ENCODE peak calls at places on chromosome 11, in six cellular contexts. Z is neuronal stem cell; M is SK-N-SH; F is fibroblast of lung; C is HCT116; E is CD8-positive, alpha-beta memory T cell. S is an unnamed sample.

GRCh38 chr11:12271241-12271640 is 106.1 kb upstream of the PARVA start:
- DNase-seq in E (no peak), C (no peak), F (no peak), M (no peak), Z (no peak), S (no peak)

GRCh38 chr11:130110325-130111108 is 40.8 kb downstream of the APLP2 start:
- DNase-seq in M (no peak), E (no peak), C (no peak), Z (no peak), F (no peak), S (no peak)

GRCh38 chr11:74288161-74288560 is 23.3 kb downstream of the P4HA3 start:
- DNase-seq in M (no peak), C (no peak), F (peak; percentile 98), Z (no peak), E (no peak), S (no peak)

GRCh38 chr11:128667873-128668272 is 26.0 kb upstream of the FLI1 start:
- DNase-seq in M (no peak), C (no peak), E (no peak), F (no peak), Z (no peak), S (no peak)

GRCh38 chr11:28110839-28111235 is 2.6 kb downstream of the METTL15 start:
- DNase-seq in Z (no peak), E (no peak), M (no peak), F (peak; percentile 29), C (no peak), S (no peak)

GRCh38 chr11:64348611-64349387 is 8.8 kb downstream of the CCDC88B start:
- DNase-seq in Z (no peak), C (no peak), E (no peak), M (peak; percentile 60), F (no peak), S (peak; percentile 79)

GRCh38 chr11:55942785-55943392 is 6.7 kb upstream of the OR5I1 start:
- DNase-seq in E (no peak), M (peak; percentile 7), F (peak; percentile 4), C (peak; percentile 18), Z (peak; percentile 45), S (peak; percentile 4)

GRCh38 chr11:75191330-75191717 is 40.4 kb downstream of the SLCO2B1 start:
- DNase-seq in C (no peak), M (peak; percentile 64), Z (peak; percentile 42), E (no peak), F (no peak), S (peak; percentile 64)

GRCh38 chr11:12163181-12163841 is 52.9 kb downstream of the MICAL2 start:
- DNase-seq in Z (no peak), F (peak; percentile 63), E (no peak), C (no peak), M (no peak), S (no peak)

GRCh38 chr11:115990004-115990447 is 485.8 kb upstream of the CADM1 start:
- DNase-seq in M (peak; percentile 59), F (no peak), E (no peak), C (no peak), Z (no peak), S (peak; percentile 86)

GRCh38 chr11:61163714-61164609 is 2.7 kb upstream of the VPS37C start:
- DNase-seq in F (no peak), M (no peak), E (no peak), C (no peak), Z (no peak), S (peak; percentile 9)

GRCh38 chr11:125441648-125442410 is 54.2 kb downstream of the FEZ1 start:
- DNase-seq in E (no peak), M (no peak), F (no peak), Z (no peak), C (no peak), S (peak; percentile 70)

GRCh38 chr11:8503872-8504491 is 90.0 kb downstream of the STK33 start:
- DNase-seq in C (no peak), Z (no peak), E (no peak), M (no peak), F (no peak), S (no peak)

DNA sequence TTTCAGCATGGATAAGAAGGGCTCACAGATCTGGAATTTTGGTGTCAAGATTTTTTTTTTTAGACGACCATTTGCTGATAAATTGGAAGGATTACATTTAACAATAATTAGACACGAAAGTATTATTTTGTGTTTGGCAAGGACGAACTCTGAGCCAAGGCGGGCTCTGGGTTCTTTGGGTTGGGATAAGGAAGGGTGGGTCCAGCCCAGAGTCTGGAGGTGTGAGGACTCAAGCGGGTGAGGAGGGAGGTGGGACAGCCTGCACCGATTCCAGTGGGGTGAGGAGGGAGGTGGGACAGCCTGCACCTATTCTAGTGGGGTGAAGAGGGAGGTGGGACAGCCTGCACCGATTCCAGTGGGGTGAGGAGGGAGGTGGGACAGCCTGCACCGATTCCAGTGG is 4.1 kb downstream of the B3GAT1 start:
- DNase-seq in M (no peak), E (no peak), C (no peak), F (no peak), Z (no peak), S (peak; percentile 26)
- H3K27me3 ChIP-seq in M (no peaks in the 10 kb centered on the region), E (peaks cover 20% of the 10 kb centered on the region), C (peaks cover 11% of the 10 kb centered on the region), F (no peaks in the 10 kb centered on the region), Z (no peaks in the 10 kb centered on the region), S (peaks cover 12% of the 10 kb centered on the region)

DNA sequence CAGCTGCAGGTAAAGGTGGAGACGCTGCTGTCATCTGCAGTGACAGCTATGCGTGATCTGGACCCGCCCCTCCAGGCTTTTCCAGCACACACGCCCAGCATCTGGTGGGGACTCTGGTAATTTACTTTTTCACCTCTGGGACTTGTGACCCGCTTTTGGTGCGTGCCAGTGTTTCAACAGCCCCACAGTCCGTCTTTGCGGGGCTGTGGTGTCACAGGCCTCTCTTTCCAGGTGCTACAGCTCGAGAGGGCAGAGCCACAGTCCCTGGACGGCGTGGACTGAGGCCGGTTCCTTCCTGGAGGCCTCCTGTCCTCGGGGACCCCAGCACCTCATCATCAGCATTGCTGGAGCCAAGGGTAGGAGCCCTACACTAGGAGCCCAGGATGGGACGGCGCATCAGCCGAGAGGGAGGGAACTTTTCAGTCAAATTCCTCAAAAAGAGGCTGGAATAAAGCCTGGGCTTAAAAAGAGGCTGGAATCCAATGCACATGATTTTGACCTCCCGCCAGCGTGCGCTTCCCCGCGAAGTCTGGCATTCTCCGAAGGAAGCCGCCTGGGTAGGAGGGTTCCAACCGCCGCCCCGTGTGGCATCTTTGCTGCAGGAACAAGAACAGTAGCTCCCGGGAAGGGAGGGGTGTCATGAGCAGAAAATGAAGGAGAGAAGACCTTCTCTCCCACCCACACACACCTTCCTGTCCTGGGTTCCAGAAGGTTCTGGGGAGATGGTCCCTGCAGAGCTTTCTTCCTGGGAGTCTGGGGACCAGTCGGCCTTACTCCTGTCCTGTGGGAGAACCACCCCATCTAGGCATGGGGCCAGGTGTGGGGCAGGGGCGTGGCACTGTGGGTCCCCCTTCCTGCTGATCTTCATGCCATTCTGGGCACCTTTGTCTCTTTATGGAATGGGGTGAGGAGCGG is 25.7 kb upstream of the KRTAP5-7 start:
- DNase-seq in F (no peak), E (no peak), M (no peak), C (no peak), Z (no peak), S (no peak)
- H3K4me3 ChIP-seq in F (no peak overlapping the region), E (no peak overlapping the region), M (no peak overlapping the region), C (no peak overlapping the region), Z (no peak overlapping the region), S (no peak overlapping the region)

DNA sequence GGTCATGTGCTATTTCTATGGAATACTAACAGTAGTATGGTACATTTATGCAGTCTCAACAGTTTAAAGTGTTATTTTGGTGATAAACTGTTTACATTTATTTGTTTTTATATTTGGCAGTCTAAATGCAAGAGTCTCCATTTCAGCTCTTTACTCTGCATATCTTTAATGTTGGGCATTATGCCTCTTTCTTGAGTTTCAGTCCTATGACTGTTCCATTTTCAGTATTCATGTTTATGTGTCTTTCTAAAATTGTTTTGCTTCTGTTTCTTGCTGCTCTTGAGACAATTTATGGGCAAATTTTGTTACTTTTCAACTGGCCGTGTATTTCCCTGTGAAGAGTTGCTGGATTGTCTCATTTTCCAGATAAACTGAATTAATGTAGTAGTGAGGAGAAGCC is 6.6 kb upstream of the RAB30 start:
- DNase-seq in F (no peak), Z (no peak), M (no peak), E (no peak), C (no peak), S (no peak)
- H3K36me3 ChIP-seq in F (peaks cover 3% of the 10 kb centered on the region), Z (peaks cover 7% of the 10 kb centered on the region), M (peaks cover 12% of the 10 kb centered on the region), E (no peaks in the 10 kb centered on the region), C (peaks cover 3% of the 10 kb centered on the region), S (peaks cover 2% of the 10 kb centered on the region)

GRCh38 chr11:81975261-81975900 is 758.3 kb downstream of the FAM181B start:
- DNase-seq in F (no peak), C (no peak), Z (no peak), E (no peak), M (no peak), S (no peak)
- H3K27me3 ChIP-seq in F (no peaks in the 10 kb centered on the region), C (no peaks in the 10 kb centered on the region), Z (no peaks in the 10 kb centered on the region), E (no peaks in the 10 kb centered on the region), M (no peaks in the 10 kb centered on the region), S (no peaks in the 10 kb centered on the region)

GRCh38 chr11:119420631-119421030 is 2.3 kb downstream of the THY1 start:
- DNase-seq in Z (no peak), C (no peak), E (no peak), F (no peak), M (no peak), S (no peak)
- H3K4me3 ChIP-seq in Z (no peak overlapping the region), C (no peak overlapping the region), E (no peak overlapping the region), F (no peak overlapping the region), M (peak overlapping the region; percentile 87), S (peak overlapping the region; percentile 9)

GRCh38 chr11:14471127-14471526 is 28.5 kb downstream of the COPB1 start:
- DNase-seq in F (no peak), M (no peak), C (no peak), Z (no peak), E (no peak), S (no peak)
- H3K36me3 ChIP-seq in F (peaks cover 14% of the 10 kb centered on the region), M (peaks cover 90% of the 10 kb centered on the region), C (peaks cover 59% of the 10 kb centered on the region), Z (peaks cover 23% of the 10 kb centered on the region), E (peaks cover 74% of the 10 kb centered on the region), S (peaks cover 40% of the 10 kb centered on the region)

GRCh38 chr11:57480409-57481137 is 20.2 kb downstream of the RTN4RL2 start:
- DNase-seq in M (peak; percentile 82), C (no peak), E (peak; percentile 46), Z (no peak), F (peak; percentile 53), S (peak; percentile 90)
- H3K27me3 ChIP-seq in M (peaks cover 28% of the 10 kb centered on the region), C (no peaks in the 10 kb centered on the region), E (no peaks in the 10 kb centered on the region), Z (peaks cover 8% of the 10 kb centered on the region), F (peaks cover 13% of the 10 kb centered on the region), S (peaks cover 62% of the 10 kb centered on the region)

DNA sequence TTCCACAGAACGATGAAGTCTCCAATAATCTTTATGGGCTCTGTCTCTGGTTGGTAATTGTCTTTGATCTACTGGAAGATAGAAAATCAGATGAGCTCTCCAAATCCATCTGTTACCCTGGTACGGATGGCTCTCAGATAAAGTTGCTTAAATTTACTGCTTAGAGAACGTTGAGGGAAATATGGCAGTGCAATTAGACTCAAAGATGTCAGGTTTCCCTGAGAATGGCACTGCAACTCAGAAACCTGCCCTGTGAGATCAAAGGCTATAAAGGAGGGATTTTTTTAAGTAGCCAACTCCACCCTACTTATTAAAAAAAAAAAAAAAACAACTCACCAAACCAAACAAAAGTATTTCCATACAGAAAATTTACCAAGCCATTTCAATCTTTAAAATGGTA is 779 bp upstream of the BIRC3 start:
- DNase-seq in F (no peak), M (no peak), Z (no peak), E (no peak), C (no peak), S (no peak)
- H3K4me3 ChIP-seq in F (no peak overlapping the region), M (no peak overlapping the region), Z (no peak overlapping the region), E (peak overlapping the region; percentile 89), C (peak overlapping the region; percentile 61), S (no peak overlapping the region)